ENCODE peak calls at places on chromosomes 3 and 15, in five cellular contexts. One of them, this sample, is unnamed. For H3K9me3, the result is how much of the 10 kb centered on the place peaks cover.

GRCh38 chr15:39118510-39118909 is 462.4 kb upstream of the THBS1 start:
- DNase-seq in body of pancreas: no peak
- DNase-seq in CD8-positive, alpha-beta T cell: no peak
- DNase-seq in right cardiac atrium: no peak
- DNase-seq in effector memory CD4-positive, alpha-beta T cell: no peak
- DNase-seq in this sample: no peak

GRCh38 chr3:46936733-46937250 is 39.8 kb downstream of the CCDC12 start:
- DNase-seq in body of pancreas: peak
- DNase-seq in CD8-positive, alpha-beta T cell: no peak
- DNase-seq in right cardiac atrium: no peak
- DNase-seq in effector memory CD4-positive, alpha-beta T cell: no peak
- DNase-seq in this sample: no peak

GRCh38 chr3:123883656-123884257 is 375 bp downstream of the MYLK start:
- DNase-seq in body of pancreas: no peak
- DNase-seq in CD8-positive, alpha-beta T cell: no peak
- DNase-seq in right cardiac atrium: no peak
- DNase-seq in effector memory CD4-positive, alpha-beta T cell: no peak
- DNase-seq in this sample: no peak

GRCh38 chr3:193744048-193744821 is 151.2 kb downstream of the OPA1 start:
- DNase-seq in body of pancreas: peak
- DNase-seq in CD8-positive, alpha-beta T cell: no peak
- DNase-seq in right cardiac atrium: no peak
- DNase-seq in effector memory CD4-positive, alpha-beta T cell: no peak
- DNase-seq in this sample: no peak

GRCh38 chr3:149634573-149634972 is 23.3 kb downstream of the WWTR1 start:
- DNase-seq in body of pancreas: no peak
- DNase-seq in CD8-positive, alpha-beta T cell: no peak
- DNase-seq in right cardiac atrium: no peak
- DNase-seq in effector memory CD4-positive, alpha-beta T cell: no peak
- DNase-seq in this sample: no peak

GRCh38 chr3:108334698-108335097 is 38.4 kb downstream of the HHLA2 start:
- DNase-seq in body of pancreas: no peak
- DNase-seq in CD8-positive, alpha-beta T cell: no peak
- DNase-seq in right cardiac atrium: no peak
- DNase-seq in effector memory CD4-positive, alpha-beta T cell: no peak
- DNase-seq in this sample: no peak

GRCh38 chr3:45002139-45002660 is 23.9 kb upstream of the CLEC3B start:
- DNase-seq in body of pancreas: no peak
- DNase-seq in CD8-positive, alpha-beta T cell: no peak
- DNase-seq in right cardiac atrium: no peak
- DNase-seq in effector memory CD4-positive, alpha-beta T cell: no peak
- DNase-seq in this sample: no peak

GRCh38 chr3:101042996-101043686 is 49.9 kb upstream of the ABI3BP start:
- DNase-seq in body of pancreas: no peak
- DNase-seq in CD8-positive, alpha-beta T cell: no peak
- DNase-seq in right cardiac atrium: no peak
- DNase-seq in effector memory CD4-positive, alpha-beta T cell: no peak
- DNase-seq in this sample: no peak

GRCh38 chr3:2544212-2544611 is 445.5 kb downstream of the CNTN4 start:
- DNase-seq in body of pancreas: no peak
- DNase-seq in CD8-positive, alpha-beta T cell: no peak
- DNase-seq in right cardiac atrium: no peak
- DNase-seq in effector memory CD4-positive, alpha-beta T cell: no peak
- DNase-seq in this sample: no peak

GRCh38 chr3:47414666-47415587 is 34.1 kb downstream of the PTPN23 start:
- DNase-seq in body of pancreas: no peak
- DNase-seq in CD8-positive, alpha-beta T cell: no peak
- DNase-seq in right cardiac atrium: no peak
- DNase-seq in effector memory CD4-positive, alpha-beta T cell: no peak
- DNase-seq in this sample: no peak

GRCh38 chr3:15280853-15281532 is 51.4 kb downstream of the SH3BP5 start:
- DNase-seq in body of pancreas: no peak
- DNase-seq in CD8-positive, alpha-beta T cell: no peak
- DNase-seq in right cardiac atrium: no peak
- DNase-seq in effector memory CD4-positive, alpha-beta T cell: no peak
- DNase-seq in this sample: no peak

GRCh38 chr3:101066776-101067175 is 73.6 kb upstream of the ABI3BP start:
- DNase-seq in body of pancreas: no peak
- DNase-seq in CD8-positive, alpha-beta T cell: no peak
- DNase-seq in right cardiac atrium: no peak
- DNase-seq in effector memory CD4-positive, alpha-beta T cell: no peak
- DNase-seq in this sample: no peak

GRCh38 chr15:71788646-71789579 is 21.4 kb upstream of the NR2E3 start:
- DNase-seq in body of pancreas: no peak
- DNase-seq in CD8-positive, alpha-beta T cell: no peak
- DNase-seq in right cardiac atrium: no peak
- DNase-seq in effector memory CD4-positive, alpha-beta T cell: no peak
- DNase-seq in this sample: no peak

GRCh38 chr15:42800731-42801474 is 64.0 kb upstream of the CDAN1 start:
- DNase-seq in body of pancreas: peak
- DNase-seq in CD8-positive, alpha-beta T cell: no peak
- DNase-seq in right cardiac atrium: no peak
- DNase-seq in effector memory CD4-positive, alpha-beta T cell: no peak
- DNase-seq in this sample: no peak

GRCh38 chr15:30670056-30670455 is 44.1 kb downstream of the ARHGAP11B start:
- DNase-seq in body of pancreas: no peak
- DNase-seq in CD8-positive, alpha-beta T cell: no peak
- DNase-seq in right cardiac atrium: no peak
- DNase-seq in effector memory CD4-positive, alpha-beta T cell: no peak
- DNase-seq in this sample: no peak

GRCh38 chr3:80993241-80993945 is 768.1 kb downstream of the GBE1 start:
- DNase-seq in body of pancreas: no peak
- DNase-seq in CD8-positive, alpha-beta T cell: no peak
- DNase-seq in right cardiac atrium: no peak
- DNase-seq in effector memory CD4-positive, alpha-beta T cell: no peak
- DNase-seq in this sample: no peak

GRCh38 chr3:147757919-147758318 is 348.8 kb downstream of the ZIC1 start:
- DNase-seq in body of pancreas: no peak
- DNase-seq in CD8-positive, alpha-beta T cell: no peak
- DNase-seq in right cardiac atrium: no peak
- DNase-seq in effector memory CD4-positive, alpha-beta T cell: no peak
- DNase-seq in this sample: no peak

GRCh38 chr3:165195628-165196576 is at the start of gene SLITRK3:
- DNase-seq in body of pancreas: no peak
- DNase-seq in CD8-positive, alpha-beta T cell: no peak
- DNase-seq in right cardiac atrium: no peak
- DNase-seq in effector memory CD4-positive, alpha-beta T cell: no peak
- DNase-seq in this sample: no peak

GRCh38 chr15:50698101-50698500 is 11.5 kb upstream of the TRPM7 start:
- DNase-seq in body of pancreas: no peak
- DNase-seq in CD8-positive, alpha-beta T cell: no peak
- DNase-seq in right cardiac atrium: no peak
- DNase-seq in effector memory CD4-positive, alpha-beta T cell: no peak
- DNase-seq in this sample: no peak

GRCh38 chr3:169034401-169034800 is 629.1 kb downstream of the MECOM start:
- DNase-seq in body of pancreas: no peak
- DNase-seq in CD8-positive, alpha-beta T cell: no peak
- DNase-seq in right cardiac atrium: no peak
- DNase-seq in effector memory CD4-positive, alpha-beta T cell: no peak
- DNase-seq in this sample: no peak

GRCh38 chr3:160210799-160211221 is 14.4 kb upstream of the C3orf80 start:
- DNase-seq in body of pancreas: peak
- DNase-seq in CD8-positive, alpha-beta T cell: no peak
- DNase-seq in right cardiac atrium: no peak
- DNase-seq in effector memory CD4-positive, alpha-beta T cell: no peak
- DNase-seq in this sample: no peak

GRCh38 chr3:4908769-4909156 is 70.5 kb upstream of the BHLHE40 start:
- DNase-seq in body of pancreas: no peak
- DNase-seq in CD8-positive, alpha-beta T cell: no peak
- DNase-seq in right cardiac atrium: no peak
- DNase-seq in effector memory CD4-positive, alpha-beta T cell: no peak
- DNase-seq in this sample: no peak

GRCh38 chr3:73499787-73500186 is 125.0 kb downstream of the PDZRN3 start:
- DNase-seq in body of pancreas: no peak
- DNase-seq in CD8-positive, alpha-beta T cell: no peak
- DNase-seq in right cardiac atrium: no peak
- DNase-seq in effector memory CD4-positive, alpha-beta T cell: no peak
- DNase-seq in this sample: no peak

GRCh38 chr3:196193738-196194541 is 17.3 kb downstream of the ZDHHC19 start:
- DNase-seq in body of pancreas: peak
- DNase-seq in CD8-positive, alpha-beta T cell: no peak
- DNase-seq in right cardiac atrium: peak
- DNase-seq in effector memory CD4-positive, alpha-beta T cell: no peak
- DNase-seq in this sample: no peak

GRCh38 chr3:83218383-83219200 is 1457.1 kb upstream of the GBE1 start:
- DNase-seq in body of pancreas: no peak
- DNase-seq in CD8-positive, alpha-beta T cell: no peak
- DNase-seq in right cardiac atrium: no peak
- DNase-seq in effector memory CD4-positive, alpha-beta T cell: no peak
- DNase-seq in this sample: no peak

GRCh38 chr3:125434582-125435011 is 59.5 kb upstream of the ZNF148 start:
- DNase-seq in body of pancreas: no peak
- DNase-seq in CD8-positive, alpha-beta T cell: no peak
- DNase-seq in right cardiac atrium: no peak
- DNase-seq in effector memory CD4-positive, alpha-beta T cell: no peak
- DNase-seq in this sample: no peak

GRCh38 chr15:90610220-90610619 is 80.5 kb downstream of the CRTC3 start:
- DNase-seq in body of pancreas: no peak
- DNase-seq in CD8-positive, alpha-beta T cell: no peak
- DNase-seq in right cardiac atrium: no peak
- DNase-seq in effector memory CD4-positive, alpha-beta T cell: no peak
- DNase-seq in this sample: no peak

GRCh38 chr15:77816983-77817382 is 184.3 kb upstream of the LINGO1 start:
- DNase-seq in body of pancreas: no peak
- DNase-seq in CD8-positive, alpha-beta T cell: no peak
- DNase-seq in right cardiac atrium: no peak
- DNase-seq in effector memory CD4-positive, alpha-beta T cell: no peak
- DNase-seq in this sample: no peak

GRCh38 chr15:67998599-67999122 is 55.5 kb upstream of the PIAS1 start:
- DNase-seq in body of pancreas: peak
- DNase-seq in CD8-positive, alpha-beta T cell: no peak
- DNase-seq in right cardiac atrium: no peak
- DNase-seq in effector memory CD4-positive, alpha-beta T cell: no peak
- DNase-seq in this sample: no peak

GRCh38 chr3:9111349-9112265 is 137.8 kb downstream of the SRGAP3 start:
- DNase-seq in body of pancreas: peak
- DNase-seq in CD8-positive, alpha-beta T cell: no peak
- DNase-seq in right cardiac atrium: peak
- DNase-seq in effector memory CD4-positive, alpha-beta T cell: no peak
- DNase-seq in this sample: no peak

GRCh38 chr3:13891492-13892073 is 11.7 kb upstream of the WNT7A start:
- DNase-seq in body of pancreas: no peak
- DNase-seq in CD8-positive, alpha-beta T cell: no peak
- DNase-seq in right cardiac atrium: no peak
- DNase-seq in effector memory CD4-positive, alpha-beta T cell: no peak
- DNase-seq in this sample: no peak

GRCh38 chr3:56986347-56986746 is 74.1 kb upstream of the SPATA12 start:
- DNase-seq in body of pancreas: no peak
- DNase-seq in CD8-positive, alpha-beta T cell: no peak
- DNase-seq in right cardiac atrium: peak
- DNase-seq in effector memory CD4-positive, alpha-beta T cell: no peak
- DNase-seq in this sample: no peak

GRCh38 chr3:107065094-107065861 is 312.0 kb upstream of the CCDC54 start:
- DNase-seq in body of pancreas: no peak
- DNase-seq in CD8-positive, alpha-beta T cell: no peak
- DNase-seq in right cardiac atrium: peak
- DNase-seq in effector memory CD4-positive, alpha-beta T cell: no peak
- DNase-seq in this sample: no peak

DNA sequence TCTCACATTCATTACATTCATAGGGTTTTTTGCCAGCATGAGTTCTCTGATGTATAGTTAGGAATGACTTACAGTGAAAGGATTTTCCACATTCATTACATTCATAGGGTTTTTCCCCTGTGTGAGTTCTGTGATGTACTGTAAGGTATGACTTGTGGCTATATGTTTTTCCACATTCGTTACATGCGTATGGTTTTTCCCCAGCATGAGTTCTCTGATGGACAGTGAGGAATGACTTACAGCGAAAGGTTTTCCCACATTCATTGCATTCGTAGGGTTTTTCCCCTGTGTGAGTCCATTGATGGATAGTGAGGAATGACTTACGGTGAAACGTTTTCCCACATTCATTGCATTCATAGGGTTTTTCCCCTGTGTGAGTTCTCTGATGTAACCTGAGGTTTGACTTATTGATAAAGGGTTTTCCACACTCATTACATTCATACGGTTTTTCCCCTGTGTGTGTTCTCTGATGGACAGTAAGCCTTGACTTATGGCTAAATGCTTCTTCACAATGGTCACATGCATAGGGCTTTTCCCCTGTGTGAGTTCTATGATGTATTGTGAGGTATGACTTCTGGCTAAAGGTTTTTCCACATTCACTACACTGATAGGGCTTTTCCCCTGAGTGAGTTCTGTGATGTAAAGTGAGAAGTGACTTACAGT is 47.4 kb downstream of the ZNF717 start:
- DNase-seq in body of pancreas: no peak
- DNase-seq in CD8-positive, alpha-beta T cell: no peak
- DNase-seq in right cardiac atrium: no peak
- DNase-seq in effector memory CD4-positive, alpha-beta T cell: no peak
- DNase-seq in this sample: no peak
- H3K9me3 ChIP-seq in body of pancreas: under half
- H3K9me3 ChIP-seq in CD8-positive, alpha-beta T cell: half or more
- H3K9me3 ChIP-seq in right cardiac atrium: under half
- H3K9me3 ChIP-seq in effector memory CD4-positive, alpha-beta T cell: half or more
- H3K9me3 ChIP-seq in this sample: half or more

DNA sequence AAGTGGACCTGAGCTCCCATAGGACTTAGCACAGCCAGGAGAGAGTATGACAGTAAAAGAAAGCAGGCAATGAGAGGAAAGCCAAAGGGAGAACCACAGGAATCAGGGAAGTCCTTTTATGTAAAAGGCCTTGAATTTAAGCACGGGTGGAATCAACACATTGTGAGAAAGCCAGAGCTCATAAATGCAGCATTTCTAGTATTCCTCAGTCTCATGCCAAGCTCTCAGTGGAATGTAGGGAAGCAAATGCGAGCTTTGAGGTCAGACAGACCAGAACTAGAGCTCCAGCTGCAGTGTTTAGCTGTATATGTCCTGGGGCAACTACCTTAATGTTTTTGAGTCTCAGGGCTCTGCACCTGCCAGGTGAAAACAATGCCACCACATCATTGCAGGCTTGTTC is 132.1 kb upstream of the TRIM42 start:
- DNase-seq in body of pancreas: no peak
- DNase-seq in CD8-positive, alpha-beta T cell: no peak
- DNase-seq in right cardiac atrium: no peak
- DNase-seq in effector memory CD4-positive, alpha-beta T cell: no peak
- DNase-seq in this sample: no peak
- H3K9me3 ChIP-seq in body of pancreas: under half
- H3K9me3 ChIP-seq in CD8-positive, alpha-beta T cell: under half
- H3K9me3 ChIP-seq in right cardiac atrium: under half
- H3K9me3 ChIP-seq in effector memory CD4-positive, alpha-beta T cell: under half
- H3K9me3 ChIP-seq in this sample: under half

DNA sequence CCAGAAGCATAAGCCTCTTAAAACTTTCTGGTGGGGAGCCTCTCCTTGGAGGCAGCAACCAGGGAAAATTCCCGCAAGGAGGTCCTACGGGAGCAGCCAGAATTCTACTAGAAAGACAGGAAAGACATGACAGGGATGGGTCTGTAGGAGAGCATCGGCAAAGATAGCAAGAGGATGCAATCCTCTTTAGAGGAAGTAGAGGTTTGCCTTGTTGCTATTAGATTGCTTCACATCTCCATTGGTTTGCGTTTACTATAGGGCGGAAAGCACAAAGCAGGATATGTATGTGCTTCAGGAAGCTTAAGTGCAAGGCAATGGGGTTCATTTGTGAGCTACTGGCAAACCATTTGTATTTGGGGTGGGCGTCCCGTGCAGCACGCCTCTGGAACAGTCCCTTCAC is 193.0 kb downstream of the RORA start:
- DNase-seq in body of pancreas: no peak
- DNase-seq in CD8-positive, alpha-beta T cell: no peak
- DNase-seq in right cardiac atrium: no peak
- DNase-seq in effector memory CD4-positive, alpha-beta T cell: no peak
- DNase-seq in this sample: no peak
- H3K9me3 ChIP-seq in body of pancreas: under half
- H3K9me3 ChIP-seq in CD8-positive, alpha-beta T cell: under half
- H3K9me3 ChIP-seq in right cardiac atrium: under half
- H3K9me3 ChIP-seq in effector memory CD4-positive, alpha-beta T cell: under half
- H3K9me3 ChIP-seq in this sample: under half

GRCh38 chr3:170437151-170437550 is 18.5 kb downstream of the CLDN11 start:
- DNase-seq in body of pancreas: no peak
- DNase-seq in CD8-positive, alpha-beta T cell: no peak
- DNase-seq in right cardiac atrium: no peak
- DNase-seq in effector memory CD4-positive, alpha-beta T cell: no peak
- DNase-seq in this sample: no peak
- H3K9me3 ChIP-seq in body of pancreas: under half
- H3K9me3 ChIP-seq in CD8-positive, alpha-beta T cell: under half
- H3K9me3 ChIP-seq in right cardiac atrium: under half
- H3K9me3 ChIP-seq in effector memory CD4-positive, alpha-beta T cell: under half
- H3K9me3 ChIP-seq in this sample: under half